ENCODE peak calls at places on chromosome 4, in seven cellular contexts. M is suprapubic skin, X is gastrocnemius medialis, R is mesendoderm, E is astrocyte, G is IMR-90, H is left ventricle myocardium inferior. P is an unnamed sample. For H3K4me1, the result is how much of the 10 kb centered on the place peaks cover.

GRCh38 chr4:121272526-121272925 is 108.3 kb downstream of the QRFPR start:
- DNase-seq in M (no peak), X (no peak), R (peak), E (peak), G (peak), H (no peak), P (no peak)

GRCh38 chr4:153153339-153153851 is 50.8 kb upstream of the TRIM2 start:
- DNase-seq in M (peak), X (no peak), R (peak), E (peak), G (peak), H (peak), P (peak)

GRCh38 chr4:84503495-84504437 is 4.7 kb upstream of the NKX6-1 start:
- DNase-seq in M (no peak), X (no peak), R (peak), E (peak), G (peak), H (no peak), P (peak)

GRCh38 chr4:16077786-16078185 is 6.0 kb downstream of the PROM1 start:
- DNase-seq in M (no peak), X (no peak), R (no peak), E (no peak), G (no peak), H (no peak), P (no peak)

GRCh38 chr4:139768913-139769312 is 103.3 kb downstream of the MGST2 start:
- DNase-seq in M (no peak), X (no peak), R (peak), E (no peak), G (no peak), H (no peak), P (no peak)

GRCh38 chr4:2941138-2942036 is 21.8 kb downstream of the NOP14 start:
- DNase-seq in M (no peak), X (peak), R (no peak), E (no peak), G (no peak), H (no peak), P (no peak)

GRCh38 chr4:22389240-22389871 is 126.5 kb downstream of the ADGRA3 start:
- DNase-seq in M (no peak), X (no peak), R (peak), E (peak), G (peak), H (no peak), P (peak)

GRCh38 chr4:41573458-41574129 is 35.6 kb downstream of the LIMCH1 start:
- DNase-seq in M (no peak), X (no peak), R (no peak), E (peak), G (no peak), H (no peak), P (no peak)

GRCh38 chr4:106297636-106298035 is 18.4 kb downstream of the TBCK start:
- DNase-seq in M (no peak), X (no peak), R (no peak), E (no peak), G (no peak), H (no peak), P (no peak)

GRCh38 chr4:83851261-83852084 is 315.6 kb downstream of the GPAT3 start:
- DNase-seq in M (no peak), X (no peak), R (peak), E (peak), G (peak), H (no peak), P (no peak)

GRCh38 chr4:75036046-75036445 is 103.1 kb downstream of the PARM1 start:
- DNase-seq in M (no peak), X (no peak), R (no peak), E (no peak), G (no peak), H (no peak), P (no peak)

GRCh38 chr4:141416219-141416618 is 195.5 kb downstream of the ZNF330 start:
- DNase-seq in M (no peak), X (no peak), R (no peak), E (peak), G (peak), H (no peak), P (no peak)

GRCh38 chr4:181690498-181690897 is 552.7 kb upstream of the TENM3 start:
- DNase-seq in M (no peak), X (no peak), R (no peak), E (no peak), G (no peak), H (no peak), P (no peak)

DNA sequence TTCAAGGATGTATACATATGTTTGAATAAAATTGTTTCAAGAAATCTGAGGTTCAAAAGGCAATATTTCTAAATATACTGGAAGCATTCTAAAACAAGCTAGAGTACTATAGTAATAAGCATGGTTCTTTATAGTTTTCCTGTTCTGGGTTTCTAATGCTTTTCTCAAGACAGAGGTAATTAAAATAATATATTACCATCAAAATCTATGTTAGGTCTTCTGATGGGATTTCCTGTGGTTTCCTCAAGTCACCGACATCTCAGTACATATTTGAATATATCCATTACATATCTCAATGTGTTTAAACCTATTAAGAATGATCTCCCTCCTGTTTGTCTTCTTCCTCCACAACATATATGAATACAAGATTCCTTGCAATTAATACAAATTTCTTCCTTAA is 25.6 kb downstream of the ARSJ start:
- DNase-seq in M (no peak), X (no peak), R (no peak), E (no peak), G (no peak), H (no peak), P (no peak)
- H3K4me1 ChIP-seq in M (under half), X (under half), R (under half), E (under half), G (under half), H (under half), P (under half)

GRCh38 chr4:107392951-107393350 is 327.1 kb downstream of the PAPSS1 start:
- DNase-seq in M (peak), X (peak), R (no peak), E (no peak), G (peak), H (no peak), P (no peak)
- H3K4me3 ChIP-seq in M (no peak), X (no peak), R (no peak), E (no peak), G (no peak), H (no peak), P (no peak)

GRCh38 chr4:64857815-64858214 is 448.6 kb upstream of the TECRL start:
- DNase-seq in M (no peak), X (no peak), R (peak), E (no peak), G (no peak), H (no peak), P (no peak)

GRCh38 chr4:64857198-64857597 is 447.9 kb upstream of the TECRL start:
- DNase-seq in M (no peak), X (no peak), R (no peak), E (peak), G (no peak), H (no peak), P (no peak)
- H3K4me1 ChIP-seq in M (under half), X (under half), R (under half), E (under half), G (under half), H (under half), P (under half)

GRCh38 chr4:129193357-129194100 is 97.6 kb downstream of the C4orf33 start:
- DNase-seq in M (no peak), X (no peak), R (no peak), E (no peak), G (no peak), H (no peak), P (no peak)

GRCh38 chr4:129189630-129190029 is 93.7 kb downstream of the C4orf33 start:
- DNase-seq in M (no peak), X (no peak), R (no peak), E (no peak), G (no peak), H (no peak), P (no peak)
- H3K4me3 ChIP-seq in M (no peak), X (no peak), R (no peak), E (no peak), G (no peak), H (no peak), P (no peak)

DNA sequence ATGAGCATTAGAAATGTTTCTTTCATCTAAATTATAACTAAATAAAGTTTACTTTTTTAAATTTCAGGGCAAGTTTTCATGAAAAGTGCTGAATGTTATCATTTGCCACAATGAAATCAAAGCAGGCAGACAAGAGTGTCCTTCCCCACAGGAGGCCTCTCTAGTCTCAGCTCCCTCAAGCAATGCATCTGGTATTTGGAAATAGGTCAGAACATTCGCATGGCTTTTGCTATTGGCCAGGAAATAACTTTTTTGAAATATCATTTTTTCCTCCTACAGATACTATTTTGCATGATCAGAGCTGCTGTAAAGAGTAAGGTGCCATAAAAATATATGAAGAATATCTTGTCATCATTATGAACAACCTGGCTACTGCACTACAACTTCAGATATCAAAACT is 41.1 kb downstream of the MAD2L1 start:
- DNase-seq in M (no peak), X (no peak), R (no peak), E (no peak), G (peak), H (no peak), P (no peak)
- H3K4me1 ChIP-seq in M (under half), X (under half), R (under half), E (under half), G (under half), H (under half), P (under half)